ENCODE peak calls at places on chromosomes 2 and 18, in four cellular contexts. O is fibroblast of pulmonary artery, R is neural progenitor cell, I is astrocyte of the spinal cord. B is an unnamed sample.
A peak's percentile ranks its signal among the peaks of the same experiment; 100 is the strongest.

GRCh38 chr2:214006601-214007000 is 404.3 kb upstream of the VWC2L start:
- DNase-seq in O (no peak), R (no peak), I (no peak), B (no peak)

GRCh38 chr2:94994063-94994913 is 31.2 kb upstream of the MAL start:
- DNase-seq in O (no peak), R (no peak), I (no peak), B (no peak)

GRCh38 chr18:31590570-31590969 is 1.1 kb upstream of the TTR start:
- DNase-seq in O (no peak), R (no peak), I (no peak), B (no peak)

GRCh38 chr2:102141915-102142828 is at the start of gene IL1R1:
- DNase-seq in O (peak; percentile 76), R (peak; percentile 90), I (peak; percentile 84), B (no peak)

GRCh38 chr2:1759611-1759930 is 15.3 kb upstream of the PXDN start:
- DNase-seq in O (no peak), R (no peak), I (no peak), B (no peak)

GRCh38 chr18:23422751-23423418 is 30.2 kb upstream of the RIOK3 start:
- DNase-seq in O (peak; percentile 40), R (no peak), I (no peak), B (no peak)

GRCh38 chr2:150916997-150917396 is 344.7 kb downstream of the RBM43 start:
- DNase-seq in O (peak; percentile 7), R (no peak), I (peak; percentile 38), B (no peak)

GRCh38 chr2:241156997-241157441 is 6.8 kb downstream of the PPP1R7 start:
- DNase-seq in O (no peak), R (no peak), I (peak; percentile 21), B (no peak)

GRCh38 chr2:240434728-240435456 is 571 bp upstream of the GPC1 start:
- DNase-seq in O (peak; percentile 90), R (peak; percentile 96), I (peak; percentile 89), B (no peak)

GRCh38 chr18:68270009-68270408 is 444.9 kb downstream of the TMX3 start:
- DNase-seq in O (no peak), R (no peak), I (no peak), B (no peak)

GRCh38 chr18:75478996-75479870 is 51.7 kb upstream of the SMIM21 start:
- DNase-seq in O (peak; percentile 75), R (peak; percentile 58), I (peak; percentile 74), B (no peak)

GRCh38 chr2:239570216-239570925 is 169.6 kb upstream of the HDAC4 start:
- DNase-seq in O (no peak), R (no peak), I (no peak), B (no peak)

GRCh38 chr2:224532931-224533330 is 52.2 kb downstream of the CUL3 start:
- DNase-seq in O (no peak), R (no peak), I (no peak), B (no peak)

GRCh38 chr2:8481463-8482009 is 200.3 kb upstream of the ID2 start:
- DNase-seq in O (no peak), R (no peak), I (no peak), B (no peak)

GRCh38 chr2:215529271-215529670 is 93.4 kb upstream of the FN1 start:
- DNase-seq in O (peak; percentile 90), R (no peak), I (peak; percentile 80), B (no peak)

GRCh38 chr2:233480490-233481202 is 85.9 kb downstream of the USP40 start:
- DNase-seq in O (no peak), R (peak; percentile 27), I (peak; percentile 43), B (no peak)

GRCh38 chr2:143616452-143616851 is 487.2 kb downstream of the ARHGAP15 start:
- DNase-seq in O (no peak), R (no peak), I (no peak), B (no peak)

GRCh38 chr18:36560187-36560586 is 262.7 kb downstream of the FHOD3 start:
- DNase-seq in O (no peak), R (no peak), I (no peak), B (no peak)

GRCh38 chr18:56086176-56086575 is 498.2 kb upstream of the TCF4 start:
- DNase-seq in O (no peak), R (no peak), I (peak; percentile 33), B (no peak)

GRCh38 chr2:228690681-228691080 is 509.2 kb upstream of the SPHKAP start:
- DNase-seq in O (no peak), R (peak; percentile 41), I (no peak), B (no peak)

GRCh38 chr2:228688007-228688645 is 506.6 kb upstream of the SPHKAP start:
- DNase-seq in O (peak; percentile 33), R (no peak), I (peak; percentile 32), B (no peak)

GRCh38 chr2:228689049-228689448 is 507.6 kb upstream of the SPHKAP start:
- DNase-seq in O (no peak), R (peak; percentile 80), I (peak; percentile 28), B (no peak)
- TF ChIP-seq CTCF in O (peak; percentile 8), R (peak; percentile 77), I (peak; percentile 39), B (no peak)

GRCh38 chr2:166677996-166678395 is 183.9 kb upstream of the SCN7A start:
- DNase-seq in O (no peak), R (no peak), I (no peak), B (no peak)
- H3K4me3 ChIP-seq in O (no peak overlapping the region), R (no peak overlapping the region), I (no peak overlapping the region), B (no peak overlapping the region)

GRCh38 chr2:42808301-42808700 is 15.9 kb upstream of the HAAO start:
- DNase-seq in O (no peak), R (no peak), I (no peak), B (no peak)

GRCh38 chr2:42809876-42810125 is 17.4 kb upstream of the HAAO start:
- DNase-seq in O (peak; percentile 84), R (peak; percentile 86), I (no peak), B (no peak)

GRCh38 chr2:42810126-42810970 is 18.0 kb upstream of the HAAO start:
- DNase-seq in O (peak; percentile 98), R (peak; percentile 93), I (peak; percentile 97), B (peak; percentile 91)

GRCh38 chr2:42810971-42811865 is 18.8 kb upstream of the HAAO start:
- DNase-seq in O (peak; percentile 56), R (peak; percentile 81), I (peak; percentile 50), B (no peak)

GRCh38 chr2:42809131-42809875 is 16.9 kb upstream of the HAAO start:
- DNase-seq in O (no peak), R (no peak), I (peak; percentile 81), B (no peak)
- TF ChIP-seq CTCF in O (peak; percentile 7), R (no peak), I (peak; percentile 21), B (peak; percentile 44)

DNA sequence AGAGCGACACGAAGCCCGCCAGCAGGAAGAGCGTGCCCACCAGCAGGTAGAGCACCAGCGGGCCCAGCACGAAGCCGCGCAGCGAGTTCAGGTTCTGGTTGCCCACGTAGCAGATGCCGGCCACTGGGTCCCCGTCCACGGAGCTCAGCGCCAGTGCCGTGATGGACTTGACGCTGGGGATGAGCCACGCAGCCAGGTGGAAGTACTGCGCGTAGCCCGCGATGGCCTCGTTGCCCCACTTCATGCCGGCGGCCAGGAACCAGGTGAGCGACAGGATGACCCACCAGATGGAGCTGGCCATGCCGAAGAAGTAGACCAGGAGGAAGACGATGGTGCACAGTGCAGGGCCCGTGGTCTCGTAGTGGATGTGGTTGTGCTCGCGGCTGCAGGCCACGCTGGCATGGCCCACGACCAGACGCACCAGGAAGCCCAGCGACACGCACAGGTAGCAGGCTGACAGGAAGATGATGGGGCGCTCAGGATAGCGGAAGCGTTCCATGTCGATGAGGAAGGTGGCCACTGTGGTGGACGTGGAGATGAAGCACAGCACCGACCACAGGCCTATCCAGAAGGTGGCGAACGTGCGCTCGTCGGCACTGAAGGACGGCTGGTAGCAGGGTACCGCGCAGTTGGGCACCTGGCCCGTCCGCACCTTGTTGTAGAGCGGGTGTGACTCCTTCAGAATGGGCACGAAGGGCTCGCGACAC is 2.1 kb downstream of the FZD5 start:
- DNase-seq in O (no peak), R (peak; percentile 82), I (peak; percentile 20), B (no peak)
- H3K4me3 ChIP-seq in O (peak overlapping the region; percentile 66), R (peak overlapping the region; percentile 100), I (peak overlapping the region; percentile 62), B (peak overlapping the region; percentile 69)

DNA sequence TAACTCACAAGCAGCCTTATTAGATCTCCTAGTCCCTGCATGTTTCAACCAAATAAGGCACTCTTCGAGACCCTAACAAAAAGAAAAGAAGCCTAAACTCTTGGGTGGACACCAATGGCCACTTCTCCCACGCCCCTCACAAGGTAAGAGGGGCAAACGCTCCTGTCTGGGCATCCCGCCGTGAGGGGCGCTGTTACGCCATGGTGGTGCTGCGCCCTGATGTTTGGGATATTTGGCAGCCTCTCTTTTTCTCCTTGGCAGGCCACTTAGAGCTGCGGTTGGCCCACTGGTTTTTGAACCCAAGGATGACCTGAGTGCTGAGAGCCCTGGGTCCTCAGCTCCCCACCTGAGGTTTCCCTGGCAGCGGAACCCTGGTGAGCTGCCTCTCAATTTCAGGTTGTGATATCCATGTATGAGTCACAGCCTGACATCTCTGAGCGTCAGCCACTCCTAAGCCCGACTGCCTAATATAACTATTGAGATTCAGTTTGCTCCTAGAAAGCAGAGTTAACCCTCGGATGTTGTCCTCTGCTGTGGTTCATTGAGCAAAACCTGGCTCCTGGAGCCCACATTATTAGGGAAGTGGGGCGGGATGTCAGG is 103.3 kb downstream of the COL6A3 start:
- DNase-seq in O (no peak), R (no peak), I (peak; percentile 47), B (no peak)
- TF ChIP-seq CTCF in O (no peak), R (no peak), I (no peak), B (no peak)

GRCh38 chr2:170165129-170165528 is 12.8 kb upstream of the MYO3B start:
- DNase-seq in O (peak; percentile 16), R (no peak), I (peak; percentile 35), B (no peak)
- H3K4me3 ChIP-seq in O (no peak overlapping the region), R (no peak overlapping the region), I (no peak overlapping the region), B (no peak overlapping the region)

DNA sequence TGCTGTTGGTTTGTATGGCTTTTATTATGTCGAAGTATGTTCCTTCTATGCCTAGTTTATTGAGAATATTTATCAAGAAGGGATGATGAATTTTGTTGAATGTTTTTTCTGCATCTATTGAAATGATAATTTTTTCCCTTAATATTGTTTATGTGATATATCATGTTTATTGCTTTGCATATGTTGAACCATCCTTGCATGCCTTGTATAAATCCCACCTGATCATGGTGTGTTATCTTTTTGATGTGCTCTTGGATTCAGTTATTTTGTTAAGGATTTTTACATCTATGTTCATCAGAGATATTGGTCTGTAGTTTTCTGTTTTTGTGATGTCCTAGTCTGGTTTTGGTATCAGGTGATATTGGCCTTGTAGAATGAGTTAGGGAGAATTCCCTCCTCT is 50.8 kb downstream of the G6PC2 start:
- DNase-seq in O (no peak), R (no peak), I (no peak), B (no peak)
- TF ChIP-seq CTCF in O (no peak), R (no peak), I (no peak), B (no peak)

GRCh38 chr2:230719340-230719739 is 6.7 kb downstream of the CAB39 start:
- DNase-seq in O (no peak), R (no peak), I (no peak), B (no peak)

GRCh38 chr2:230715201-230715600 is 2.6 kb downstream of the CAB39 start:
- DNase-seq in O (peak; percentile 40), R (no peak), I (peak; percentile 47), B (no peak)

GRCh38 chr2:230716588-230716987 is 3.9 kb downstream of the CAB39 start:
- DNase-seq in O (no peak), R (no peak), I (no peak), B (no peak)

GRCh38 chr2:230714122-230714453 is 1.4 kb downstream of the CAB39 start:
- DNase-seq in O (peak; percentile 80), R (peak; percentile 29), I (peak; percentile 81), B (peak; percentile 24)

GRCh38 chr2:230717595-230717994 is 5.0 kb downstream of the CAB39 start:
- DNase-seq in O (no peak), R (peak; percentile 59), I (no peak), B (no peak)
- H3K4me3 ChIP-seq in O (no peak overlapping the region), R (no peak overlapping the region), I (no peak overlapping the region), B (no peak overlapping the region)

GRCh38 chr18:8882632-8883408 is 177.5 kb downstream of the MTCL1 start:
- DNase-seq in O (no peak), R (peak; percentile 25), I (no peak), B (no peak)
- TF ChIP-seq CTCF in O (peak; percentile 10), R (peak; percentile 50), I (peak; percentile 13), B (no peak)

B was measured in AG04449.